ENCODE peak calls at places on chromosome 19, in five cellular contexts. O is PC-9; J is neural progenitor cell; B is CD4-positive, alpha-beta memory T cell; T is aorta. I is an unnamed sample.
A peak's percentile ranks its signal among the peaks of the same experiment; 100 is the strongest.

GRCh38 chr19:41698746-41699230 is 9.6 kb upstream of the CEACAM5 start:
- DNase-seq in O (peak; percentile 48), J (no peak), B (no peak), T (no peak), I (no peak)

GRCh38 chr19:48685583-48685982 is 10.2 kb upstream of the FUT2 start:
- DNase-seq in O (peak; percentile 79), J (no peak), B (no peak), T (no peak), I (peak; percentile 25)

GRCh38 chr19:12880551-12881171 is 588 bp downstream of the DNASE2 start:
- DNase-seq in O (no peak), J (peak; percentile 69), B (no peak), T (peak; percentile 82), I (peak; percentile 85)

GRCh38 chr19:47230122-47230920 is 678 bp downstream of the BBC3 start:
- DNase-seq in O (no peak), J (peak; percentile 77), B (peak; percentile 82), T (peak; percentile 93), I (peak; percentile 93)

GRCh38 chr19:40762754-40763153 is 11.8 kb downstream of the SNRPA start:
- DNase-seq in O (no peak), J (no peak), B (no peak), T (no peak), I (no peak)

GRCh38 chr19:40240332-40240731 is 13.8 kb upstream of the CCNP start:
- DNase-seq in O (no peak), J (no peak), B (no peak), T (no peak), I (no peak)

GRCh38 chr19:48616041-48616436 is 1.2 kb upstream of the FAM83E start:
- DNase-seq in O (no peak), J (no peak), B (no peak), T (peak; percentile 75), I (no peak)

GRCh38 chr19:5144545-5145179 is 175.7 kb downstream of the KDM4B start:
- DNase-seq in O (no peak), J (no peak), B (no peak), T (peak; percentile 67), I (peak; percentile 62)

GRCh38 chr19:47433121-47433520 is 13.8 kb upstream of the MEIS3 start:
- DNase-seq in O (no peak), J (no peak), B (no peak), T (no peak), I (no peak)

GRCh38 chr19:41356984-41357739 is 3.4 kb upstream of the TGFB1 start:
- DNase-seq in O (no peak), J (no peak), B (peak; percentile 46), T (no peak), I (no peak)

GRCh38 chr19:33750587-33751385 is 45.9 kb upstream of the KCTD15 start:
- DNase-seq in O (no peak), J (no peak), B (no peak), T (peak; percentile 38), I (no peak)
- H3K4me3 ChIP-seq in O (no peak overlapping the region), J (no peak overlapping the region), B (no peak overlapping the region), T (no peak overlapping the region), I (no peak overlapping the region)

GRCh38 chr19:39197808-39198207 is 1.0 kb downstream of the NCCRP1 start:
- DNase-seq in O (peak; percentile 86), J (peak; percentile 23), B (no peak), T (no peak), I (peak; percentile 59)

GRCh38 chr19:39200066-39200817 is 3.5 kb downstream of the NCCRP1 start:
- DNase-seq in O (no peak), J (no peak), B (no peak), T (no peak), I (peak; percentile 43)

GRCh38 chr19:39200818-39201145 is 3.3 kb downstream of the SYCN start:
- DNase-seq in O (no peak), J (no peak), B (no peak), T (no peak), I (no peak)

GRCh38 chr19:39196860-39197562 is at the start of gene NCCRP1:
- DNase-seq in O (peak; percentile 54), J (peak; percentile 84), B (no peak), T (no peak), I (peak; percentile 90)

DNA sequence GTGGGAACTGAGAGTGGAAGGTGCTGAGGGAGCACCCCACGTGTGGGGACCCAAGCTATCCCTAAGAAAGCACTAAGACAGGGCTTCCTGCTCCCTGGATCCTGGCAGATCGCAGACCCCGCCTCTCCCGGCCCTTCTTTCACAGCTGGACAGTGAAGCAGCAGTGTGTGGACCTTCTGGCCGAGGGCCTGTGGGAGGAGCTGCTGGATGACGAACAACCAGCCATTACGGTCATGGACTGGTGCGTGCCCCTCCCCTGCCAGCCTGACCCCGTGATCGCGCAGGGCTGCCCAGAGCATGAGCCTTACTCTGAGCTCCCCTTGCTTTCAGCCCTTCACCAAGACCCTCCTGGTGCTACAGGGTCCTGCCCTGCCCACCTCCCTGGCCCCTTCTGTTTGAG is 2.3 kb downstream of the NCCRP1 start:
- DNase-seq in O (no peak), J (peak; percentile 52), B (no peak), T (no peak), I (peak; percentile 72)
- H3K27me3 ChIP-seq in O (no peaks in the 10 kb centered on the region), J (peaks cover 57% of the 10 kb centered on the region), B (peaks cover 19% of the 10 kb centered on the region), T (no peaks in the 10 kb centered on the region), I (peaks cover 25% of the 10 kb centered on the region)

GRCh38 chr19:55080121-55080914 is 4.6 kb downstream of the EPS8L1 start:
- DNase-seq in O (no peak), J (peak; percentile 83), B (peak; percentile 54), T (no peak), I (peak; percentile 98)
- H3K36me3 ChIP-seq in O (peaks cover 10% of the 10 kb centered on the region), J (no peaks in the 10 kb centered on the region), B (no peaks in the 10 kb centered on the region), T (no peaks in the 10 kb centered on the region), I (no peaks in the 10 kb centered on the region)

GRCh38 chr19:14350302-14350701 is 30.9 kb upstream of the ADGRE5 start:
- DNase-seq in O (no peak), J (peak; percentile 18), B (no peak), T (no peak), I (peak; percentile 24)

GRCh38 chr19:14349426-14349825 is 31.8 kb upstream of the ADGRE5 start:
- DNase-seq in O (no peak), J (no peak), B (peak; percentile 38), T (no peak), I (no peak)

GRCh38 chr19:14346279-14346678 is 35.0 kb upstream of the ADGRE5 start:
- DNase-seq in O (no peak), J (no peak), B (no peak), T (no peak), I (peak; percentile 14)

GRCh38 chr19:14350866-14351265 is 30.4 kb upstream of the ADGRE5 start:
- DNase-seq in O (no peak), J (no peak), B (no peak), T (no peak), I (peak; percentile 27)

GRCh38 chr19:14347999-14348889 is 33.0 kb upstream of the ADGRE5 start:
- DNase-seq in O (no peak), J (peak; percentile 79), B (peak; percentile 59), T (peak; percentile 90), I (peak; percentile 97)
- H3K4me3 ChIP-seq in O (peak overlapping the region; percentile 29), J (no peak overlapping the region), B (no peak overlapping the region), T (no peak overlapping the region), I (peak overlapping the region; percentile 16)

GRCh38 chr19:7913652-7914051 is 978 bp upstream of the TGFBR3L start:
- DNase-seq in O (no peak), J (no peak), B (no peak), T (no peak), I (no peak)
- H3K27me3 ChIP-seq in O (peaks cover 19% of the 10 kb centered on the region), J (peaks cover 53% of the 10 kb centered on the region), B (peaks cover 11% of the 10 kb centered on the region), T (no peaks in the 10 kb centered on the region), I (peaks cover 39% of the 10 kb centered on the region)

GRCh38 chr19:20558011-20558410 is 7.6 kb downstream of the ZNF737 start:
- DNase-seq in O (no peak), J (no peak), B (no peak), T (no peak), I (no peak)

DNA sequence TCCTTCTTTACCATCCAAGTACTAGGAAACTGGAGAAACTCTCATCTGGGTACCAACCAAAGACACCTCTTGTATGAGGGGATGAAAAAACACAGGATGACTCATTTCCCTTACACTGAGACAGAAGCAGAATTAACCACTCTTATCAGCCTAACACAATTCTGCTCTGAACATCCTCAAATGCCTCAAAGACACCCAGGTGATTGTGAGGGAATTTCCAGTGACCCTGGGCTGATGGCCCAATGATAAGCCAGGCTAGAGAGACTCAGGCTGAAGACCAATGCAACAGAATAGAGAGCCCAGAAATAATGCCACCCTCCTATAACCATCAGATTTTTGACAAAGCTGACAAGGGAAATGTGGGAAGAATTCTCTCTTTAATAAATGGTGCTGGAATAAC is 7.0 kb downstream of the ZNF737 start:
- DNase-seq in O (no peak), J (no peak), B (no peak), T (no peak), I (no peak)
- H3K36me3 ChIP-seq in O (peaks cover 5% of the 10 kb centered on the region), J (peaks cover 27% of the 10 kb centered on the region), B (peaks cover 13% of the 10 kb centered on the region), T (peaks cover 12% of the 10 kb centered on the region), I (no peaks in the 10 kb centered on the region)

I was measured in H7.